ENCODE peak calls at places on chromosome 12, in nine cellular contexts. R is fibroblast of mammary gland; K is heart left ventricle; L is CD4-positive, alpha-beta T cell; O is fibroblast of pulmonary artery; E is GM13976; A is IMR-90; H is activated B cell treated with CpG ODN at 0.5 μM for 24 hours; P is choroid plexus epithelial cell. X is an unnamed sample.

GRCh38 chr12:110917467-110917866 is 2.9 kb downstream of the MYL2 start:
- DNase-seq in R (peak; percentile 63), K (no peak), L (no peak), O (peak; percentile 85), E (no peak), A (peak; percentile 17), H (no peak), P (peak; percentile 33), X (no peak)

GRCh38 chr12:112122823-112123690 is 2.3 kb upstream of the TRAFD1 start:
- DNase-seq in R (peak; percentile 84), K (no peak), L (no peak), O (peak; percentile 80), E (no peak), A (peak; percentile 98), H (no peak), P (peak; percentile 91), X (no peak)

GRCh38 chr12:57135939-57136338 is 7.7 kb downstream of the LRP1 start:
- DNase-seq in R (peak; percentile 81), K (peak; percentile 82), L (no peak), O (peak; percentile 52), E (no peak), A (peak; percentile 52), H (no peak), P (no peak), X (peak; percentile 22)

GRCh38 chr12:9143929-9144328 is 28.2 kb upstream of the A2M start:
- DNase-seq in R (no peak), K (no peak), L (no peak), O (no peak), E (no peak), A (no peak), H (no peak), P (no peak), X (no peak)

GRCh38 chr12:77104792-77105191 is 39.4 kb upstream of the E2F7 start:
- DNase-seq in R (peak; percentile 61), K (no peak), L (no peak), O (peak; percentile 42), E (no peak), A (peak; percentile 72), H (no peak), P (no peak), X (no peak)

GRCh38 chr12:12004524-12004923 is 66.2 kb upstream of the BCL2L14 start:
- DNase-seq in R (no peak), K (no peak), L (no peak), O (no peak), E (no peak), A (no peak), H (no peak), P (no peak), X (no peak)

GRCh38 chr12:124780752-124781685 is 82.6 kb downstream of the SCARB1 start:
- DNase-seq in R (no peak), K (no peak), L (no peak), O (no peak), E (no peak), A (no peak), H (no peak), P (no peak), X (no peak)

GRCh38 chr12:42144174-42144423 is 575 bp downstream of the GXYLT1 start:
- DNase-seq in R (no peak), K (no peak), L (no peak), O (no peak), E (no peak), A (no peak), H (no peak), P (no peak), X (peak; percentile 23)

GRCh38 chr12:101570022-101570421 is 24.7 kb upstream of the MYBPC1 start:
- DNase-seq in R (peak; percentile 31), K (no peak), L (no peak), O (peak; percentile 59), E (no peak), A (peak; percentile 63), H (no peak), P (peak; percentile 86), X (no peak)

GRCh38 chr12:67747869-67748760 is 99.6 kb downstream of the DYRK2 start:
- DNase-seq in R (peak; percentile 64), K (no peak), L (no peak), O (peak; percentile 51), E (no peak), A (peak; percentile 72), H (no peak), P (peak; percentile 70), X (no peak)

GRCh38 chr12:24960222-24960855 is 11.4 kb upstream of the BCAT1 start:
- DNase-seq in R (peak; percentile 69), K (no peak), L (no peak), O (peak; percentile 71), E (peak; percentile 42), A (peak; percentile 72), H (no peak), P (peak; percentile 81), X (peak; percentile 22)

GRCh38 chr12:85405781-85406522 is 125.9 kb downstream of the ALX1 start:
- DNase-seq in R (peak; percentile 48), K (no peak), L (no peak), O (peak; percentile 76), E (no peak), A (peak; percentile 5), H (no peak), P (peak; percentile 91), X (no peak)

GRCh38 chr12:96776908-96777307 is 130.1 kb upstream of the NEDD1 start:
- DNase-seq in R (no peak), K (no peak), L (no peak), O (no peak), E (no peak), A (no peak), H (no peak), P (no peak), X (no peak)

GRCh38 chr12:129073157-129073915 is 220.1 kb downstream of the GLT1D1 start:
- DNase-seq in R (no peak), K (no peak), L (no peak), O (no peak), E (no peak), A (no peak), H (no peak), P (no peak), X (no peak)

GRCh38 chr12:1531160-1531653 is 63.2 kb downstream of the FBXL14 start:
- DNase-seq in R (no peak), K (no peak), L (no peak), O (no peak), E (peak; percentile 49), A (no peak), H (peak; percentile 29), P (no peak), X (no peak)

GRCh38 chr12:128098725-128099124 is 168.2 kb upstream of the TMEM132C start:
- DNase-seq in R (no peak), K (no peak), L (no peak), O (no peak), E (no peak), A (no peak), H (no peak), P (no peak), X (no peak)

GRCh38 chr12:114166360-114166759 is 200.2 kb upstream of the RBM19 start:
- DNase-seq in R (peak; percentile 76), K (peak; percentile 29), L (no peak), O (peak; percentile 68), E (peak; percentile 3), A (peak; percentile 60), H (no peak), P (no peak), X (peak; percentile 33)
- TF ChIP-seq CTCF in R (peak; percentile 78), K (peak; percentile 42), L (no peak), O (peak; percentile 64), E (no peak), A (peak; percentile 62), H (no peak), P (no peak), X (peak; percentile 65)

GRCh38 chr12:53234236-53234635 is 2.2 kb upstream of the RARG start:
- DNase-seq in R (no peak), K (no peak), L (no peak), O (no peak), E (no peak), A (no peak), H (no peak), P (no peak), X (peak; percentile 51)

GRCh38 chr12:53233671-53234091 is 1.7 kb upstream of the RARG start:
- DNase-seq in R (peak; percentile 55), K (no peak), L (no peak), O (no peak), E (no peak), A (no peak), H (no peak), P (no peak), X (no peak)

GRCh38 chr12:53230971-53231858 is 794 bp downstream of the RARG start:
- DNase-seq in R (no peak), K (no peak), L (no peak), O (no peak), E (no peak), A (no peak), H (no peak), P (no peak), X (no peak)

GRCh38 chr12:53232641-53233538 is 881 bp upstream of the RARG start:
- DNase-seq in R (peak; percentile 21), K (peak; percentile 61), L (peak; percentile 27), O (no peak), E (peak; percentile 67), A (no peak), H (no peak), P (no peak), X (no peak)

GRCh38 chr12:53231859-53232640 is at the start of gene RARG:
- DNase-seq in R (peak; percentile 22), K (peak; percentile 61), L (peak; percentile 53), O (peak; percentile 35), E (peak; percentile 72), A (no peak), H (no peak), P (no peak), X (no peak)
- TF ChIP-seq CTCF in R (no peak), K (no peak), L (no peak), O (no peak), E (no peak), A (no peak), H (no peak), P (no peak), X (no peak)

DNA sequence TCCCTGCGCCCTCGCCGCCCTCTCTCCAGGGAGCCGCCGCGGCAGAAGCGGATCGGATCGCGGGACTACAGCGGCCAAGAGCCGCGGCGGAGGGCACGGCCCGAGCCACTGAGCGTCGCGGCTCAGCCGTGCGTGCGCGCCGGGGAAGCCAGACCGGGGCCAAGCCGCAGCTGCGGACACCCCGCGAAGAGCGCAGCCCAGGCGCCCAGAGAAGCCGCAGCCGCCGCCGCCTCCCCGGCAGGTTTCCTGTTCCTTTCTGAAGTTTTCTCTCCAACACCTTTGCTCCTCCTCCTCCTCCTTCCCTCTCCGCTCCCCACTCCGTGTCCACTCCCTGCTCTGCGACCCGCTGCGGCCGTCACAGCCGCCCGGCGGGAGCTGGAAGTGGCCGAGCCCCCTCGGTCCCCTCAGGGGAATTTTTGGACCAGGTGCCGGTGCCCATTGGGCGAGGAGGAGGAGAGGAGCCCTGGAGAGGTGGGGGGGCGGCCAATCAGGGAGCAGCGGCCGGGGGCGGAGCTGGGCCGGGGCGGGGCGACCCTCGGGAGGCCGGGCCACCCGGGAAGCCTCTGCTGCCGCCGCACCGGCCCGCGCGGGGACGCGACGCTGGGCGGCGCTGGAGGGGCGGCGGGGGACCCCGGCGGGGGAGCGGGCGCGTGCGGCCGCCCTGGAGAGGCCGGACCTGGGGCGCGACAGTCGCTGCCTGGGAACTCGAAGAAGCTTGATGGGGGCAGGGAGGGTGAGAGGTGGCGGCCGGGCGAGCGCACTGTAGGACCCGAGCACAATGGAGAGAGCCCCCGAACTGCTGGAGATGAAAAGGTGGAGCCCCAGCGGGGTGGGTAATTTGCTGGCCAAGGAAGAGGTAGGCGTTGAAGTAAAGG is at the start of gene ITPR2:
- DNase-seq in R (peak; percentile 74), K (peak; percentile 97), L (peak; percentile 88), O (peak; percentile 88), E (peak; percentile 99), A (peak; percentile 78), H (peak; percentile 94), P (peak; percentile 89), X (peak; percentile 86)
- TF ChIP-seq CTCF in R (no peak), K (no peak), L (peak; percentile 12), O (no peak), E (peak; percentile 71), A (peak; percentile 46), H (no peak), P (no peak), X (peak; percentile 58)

GRCh38 chr12:90010089-90010488 is 301.5 kb upstream of the ATP2B1 start:
- DNase-seq in R (no peak), K (no peak), L (no peak), O (no peak), E (no peak), A (peak; percentile 31), H (no peak), P (peak; percentile 67), X (no peak)
- TF ChIP-seq CTCF in R (no peak), K (no peak), L (no peak), O (no peak), E (no peak), A (peak; percentile 35), H (no peak), P (peak; percentile 61), X (peak; percentile 30)

X was measured in neural crest cell.